ENCODE peak calls at places on chromosomes 13 and 19, in eight cellular contexts. K is heart left ventricle, N is IMR-90, Y is omental fat pad, S is A549, X is HFFc6, D is GM12865, R is endothelial cell. A is an unnamed sample.

GRCh38 chr19:37817180-37817911 is 38.0 kb upstream of the ZNF573 start:
- DNase-seq in S (no peak), R (no peak), Y (peak; percentile 29), N (peak; percentile 3), X (no peak), D (no peak), K (peak; percentile 86), A (peak; percentile 76)

GRCh38 chr13:108957369-108958012 is 328.1 kb downstream of the MYO16 start:
- DNase-seq in R (no peak), N (peak; percentile 85), K (no peak), X (peak; percentile 73), Y (no peak), D (no peak), S (peak; percentile 16), A (no peak)

GRCh38 chr19:11971045-11971444 is 6.2 kb downstream of the ZNF763 start:
- DNase-seq in Y (no peak), X (no peak), D (no peak), S (no peak), R (no peak), N (no peak), K (no peak), A (no peak)

GRCh38 chr13:75841905-75842304 is 205.8 kb downstream of the LMO7 start:
- DNase-seq in S (no peak), R (no peak), Y (no peak), X (no peak), K (no peak), D (no peak), N (no peak), A (no peak)

GRCh38 chr13:30398601-30399072 is 23.7 kb upstream of the UBE2L5 start:
- DNase-seq in Y (no peak), R (no peak), N (peak; percentile 21), D (no peak), X (no peak), K (no peak), S (no peak), A (no peak)

GRCh38 chr19:18730885-18731513 is 47.5 kb downstream of the CRTC1 start:
- DNase-seq in S (no peak), X (no peak), K (no peak), D (no peak), R (no peak), N (no peak), Y (no peak), A (no peak)

GRCh38 chr19:1768248-1768647 is 14.9 kb downstream of the ONECUT3 start:
- DNase-seq in S (no peak), K (no peak), X (no peak), R (peak; percentile 39), D (no peak), N (no peak), Y (no peak), A (no peak)

GRCh38 chr13:75440100-75440499 is 41.9 kb downstream of the TBC1D4 start:
- DNase-seq in K (no peak), X (no peak), R (no peak), D (no peak), N (no peak), Y (no peak), S (no peak), A (no peak)

GRCh38 chr13:73070451-73070850 is 11.6 kb downstream of the KLF5 start:
- DNase-seq in K (no peak), S (no peak), N (no peak), X (no peak), Y (no peak), R (no peak), D (no peak), A (no peak)

GRCh38 chr13:39881887-39882286 is 226.4 kb downstream of the COG6 start:
- DNase-seq in N (peak; percentile 47), Y (no peak), D (no peak), X (peak; percentile 25), R (no peak), S (no peak), K (no peak), A (no peak)

GRCh38 chr19:10193666-10194499 is 870 bp downstream of the DNMT1 start:
- DNase-seq in K (no peak), Y (no peak), R (peak; percentile 22), S (peak; percentile 49), N (peak; percentile 76), D (peak; percentile 24), X (peak; percentile 52), A (peak; percentile 80)

GRCh38 chr19:7852851-7853759 is 21.1 kb downstream of the PRR36 start:
- DNase-seq in S (peak; percentile 78), Y (peak; percentile 46), D (peak; percentile 85), N (peak; percentile 41), X (no peak), R (peak; percentile 80), K (peak; percentile 53), A (no peak)

GRCh38 chr13:100245099-100245498 is 156.2 kb downstream of the PCCA start:
- DNase-seq in X (no peak), D (no peak), S (no peak), R (no peak), Y (no peak), N (no peak), K (no peak), A (no peak)

GRCh38 chr19:49812997-49813861 is at the start of gene FUZ:
- DNase-seq in K (peak; percentile 97), X (peak; percentile 99), N (peak; percentile 99), R (peak; percentile 92), Y (peak; percentile 82), S (peak; percentile 100), D (peak; percentile 98), A (peak; percentile 98)
- TF ChIP-seq CTCF in K (peak; percentile 53), X (peak; percentile 58), N (peak; percentile 39), R (peak; percentile 37), Y (no peak), S (no peak), D (no peak), A (no peak)

DNA sequence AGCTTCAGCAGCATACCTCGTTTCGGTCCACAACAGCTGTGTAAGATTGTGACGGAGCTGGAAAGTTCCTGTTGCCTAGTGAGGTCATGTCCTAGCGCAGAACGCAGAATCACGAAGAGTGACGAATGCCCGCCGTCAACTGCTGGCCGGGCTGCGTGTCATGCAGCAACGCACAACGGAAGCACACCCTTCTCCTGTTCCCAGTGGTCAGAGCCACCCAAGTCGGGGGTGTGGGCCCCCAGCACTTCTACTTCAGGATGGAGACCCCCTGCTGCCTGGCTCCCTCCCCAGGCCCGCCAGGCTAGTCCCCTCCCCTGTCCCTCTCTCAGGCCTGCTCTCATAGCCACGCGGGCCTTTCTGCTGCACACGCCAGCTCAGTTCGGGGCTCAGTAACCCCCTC is 25.9 kb downstream of the C2CD4C start:
- DNase-seq in R (no peak), N (no peak), S (no peak), X (no peak), K (no peak), D (no peak), Y (no peak), A (no peak)
- TF ChIP-seq CTCF in R (no peak), N (no peak), S (no peak), X (no peak), K (no peak), D (no peak), Y (no peak), A (no peak)

DNA sequence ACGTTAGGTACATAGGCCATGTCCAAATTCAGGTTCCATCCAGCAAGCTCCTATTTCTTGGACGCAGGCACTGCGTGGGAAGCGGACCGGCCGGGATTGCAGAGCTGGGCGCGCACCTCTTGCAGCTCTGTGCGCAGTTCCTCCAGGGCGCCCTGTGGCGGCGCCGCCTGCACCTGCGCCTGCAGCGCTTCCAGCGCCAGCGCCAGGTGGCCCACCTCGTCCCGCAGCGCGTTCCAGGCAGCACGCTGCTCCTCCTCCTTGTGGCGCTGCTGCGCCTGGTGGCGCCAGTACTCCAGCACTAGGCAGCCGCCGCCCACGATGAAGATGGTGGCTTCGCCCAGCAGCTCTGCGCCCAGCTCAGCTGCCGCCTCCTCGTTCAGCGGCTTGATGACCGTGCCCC is 31.1 kb downstream of the OPA3 start:
- DNase-seq in R (peak; percentile 22), X (no peak), N (no peak), K (no peak), Y (no peak), D (no peak), S (no peak), A (no peak)
- TF ChIP-seq CTCF in R (no peak), X (no peak), N (no peak), K (no peak), Y (no peak), D (no peak), S (no peak), A (no peak)

DNA sequence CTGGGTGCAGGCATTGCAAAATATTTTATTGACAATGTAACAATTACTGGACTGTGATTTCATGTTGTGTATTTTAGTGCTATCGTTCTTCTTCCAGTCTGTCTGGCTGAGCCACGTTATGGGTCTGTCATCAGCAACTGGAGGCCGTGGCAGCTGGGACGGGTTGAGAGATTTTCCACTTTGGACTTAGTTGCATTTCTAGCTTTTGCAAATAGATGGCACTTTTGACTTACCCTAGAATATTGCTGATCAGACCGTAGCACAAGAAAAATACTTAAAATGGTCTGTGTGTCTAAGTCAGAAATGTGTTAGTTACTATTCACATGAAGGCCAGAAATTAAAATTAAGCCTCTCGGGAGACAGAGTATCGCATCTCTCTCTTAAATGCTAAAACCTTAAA is 211.1 kb downstream of the TEX29 start:
- DNase-seq in Y (no peak), N (peak; percentile 0), X (peak; percentile 7), K (no peak), D (no peak), R (no peak), S (no peak), A (peak; percentile 54)
- TF ChIP-seq CTCF in Y (no peak), N (peak; percentile 10), X (no peak), K (peak; percentile 45), D (no peak), R (no peak), S (no peak), A (no peak)

GRCh38 chr13:107680115-107680514 is 535.2 kb downstream of the LIG4 start:
- DNase-seq in K (no peak), R (no peak), D (no peak), S (no peak), Y (no peak), N (peak; percentile 28), X (no peak), A (no peak)
- TF ChIP-seq CTCF in K (no peak), R (no peak), D (no peak), S (no peak), Y (no peak), N (no peak), X (no peak), A (no peak)

DNA sequence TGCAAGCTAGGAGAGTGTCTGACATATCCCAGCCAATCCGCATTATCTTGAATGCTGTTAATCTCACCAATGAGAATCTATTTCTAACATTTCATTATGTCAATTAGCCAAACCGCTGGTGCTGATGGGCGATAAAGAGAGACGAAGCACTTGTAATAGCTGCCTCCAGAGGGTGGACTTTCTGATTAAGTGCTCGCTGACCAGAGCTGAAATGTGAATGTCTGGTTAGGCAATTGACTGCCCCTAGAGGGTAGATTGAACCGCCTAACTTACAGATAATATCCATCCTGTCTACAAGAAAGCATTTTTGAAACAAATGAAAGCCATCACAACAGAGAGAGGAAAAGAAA is 552 bp upstream of the GRWD1 start:
- DNase-seq in R (peak; percentile 48), S (peak; percentile 98), K (peak; percentile 50), D (peak; percentile 67), X (peak; percentile 94), N (peak; percentile 94), Y (no peak), A (no peak)
- TF ChIP-seq CTCF in R (no peak), S (peak; percentile 77), K (peak; percentile 58), D (peak; percentile 21), X (peak; percentile 81), N (peak; percentile 94), Y (no peak), A (peak; percentile 19)